ENCODE peak calls at places on chromosome 1, in five cellular contexts. W is H1, F is GM12878, H is HepG2, G is GM12891. L is an unnamed sample.

GRCh38 chr1:1788136-1788535 is 9.9 kb upstream of the NADK start:
- DNase-seq in W (no peak), F (no peak), H (no peak), G (no peak), L (no peak)

GRCh38 chr1:208423522-208423921 is 179.3 kb upstream of the PLXNA2 start:
- DNase-seq in W (no peak), F (no peak), H (no peak), G (no peak), L (no peak)

GRCh38 chr1:42379794-42380616 is 587 bp upstream of the RIMKLA start:
- DNase-seq in W (no peak), F (no peak), H (peak; percentile 15), G (peak; percentile 30), L (peak; percentile 45)

GRCh38 chr1:228002792-228003191 is 4.0 kb upstream of the WNT3A start:
- DNase-seq in W (no peak), F (no peak), H (no peak), G (no peak), L (no peak)

GRCh38 chr1:243523766-243524165 is 267.9 kb downstream of the SDCCAG8 start:
- DNase-seq in W (no peak), F (no peak), H (no peak), G (no peak), L (no peak)

GRCh38 chr1:222182641-222183040 is 365.3 kb downstream of the HHIPL2 start:
- DNase-seq in W (no peak), F (no peak), H (no peak), G (no peak), L (no peak)

GRCh38 chr1:245398180-245398579 is 243.4 kb downstream of the KIF26B start:
- DNase-seq in W (no peak), F (no peak), H (no peak), G (no peak), L (no peak)

GRCh38 chr1:229058716-229059115 is 212.2 kb upstream of the RAB4A start:
- DNase-seq in W (no peak), F (no peak), H (no peak), G (no peak), L (no peak)

GRCh38 chr1:170669586-170670332 is 5.8 kb downstream of the PRRX1 start:
- DNase-seq in W (no peak), F (no peak), H (no peak), G (no peak), L (no peak)

GRCh38 chr1:56095924-56096655 is 483.3 kb downstream of the PLPP3 start:
- DNase-seq in W (no peak), F (no peak), H (no peak), G (no peak), L (no peak)

GRCh38 chr1:223811634-223812101 is 34.1 kb downstream of the TP53BP2 start:
- DNase-seq in W (no peak), F (no peak), H (peak; percentile 16), G (no peak), L (no peak)

GRCh38 chr1:93904228-93904627 is 5.0 kb downstream of the GCLM start:
- DNase-seq in W (no peak), F (no peak), H (no peak), G (no peak), L (no peak)

GRCh38 chr1:54995835-54996234 is 2.9 kb upstream of the BSND start:
- DNase-seq in W (no peak), F (no peak), H (no peak), G (no peak), L (no peak)

GRCh38 chr1:203492486-203493130 is 1.3 kb upstream of the OPTC start:
- DNase-seq in W (no peak), F (no peak), H (no peak), G (no peak), L (no peak)
- TF ChIP-seq TAF1 in W (no peak), F (no peak), H (no peak), G (no peak), L (no peak)

GRCh38 chr1:156680056-156680455 is 2.8 kb upstream of the NES start:
- DNase-seq in W (no peak), F (no peak), H (no peak), G (no peak), L (no peak)

GRCh38 chr1:156681196-156681595 is 4.0 kb upstream of the NES start:
- DNase-seq in W (no peak), F (no peak), H (no peak), G (no peak), L (no peak)

GRCh38 chr1:156682166-156682890 is 5.1 kb upstream of the NES start:
- DNase-seq in W (no peak), F (no peak), H (no peak), G (no peak), L (no peak)

GRCh38 chr1:156689035-156689959 is 12.1 kb upstream of the NES start:
- DNase-seq in W (no peak), F (no peak), H (peak; percentile 75), G (peak; percentile 82), L (peak; percentile 86)

DNA sequence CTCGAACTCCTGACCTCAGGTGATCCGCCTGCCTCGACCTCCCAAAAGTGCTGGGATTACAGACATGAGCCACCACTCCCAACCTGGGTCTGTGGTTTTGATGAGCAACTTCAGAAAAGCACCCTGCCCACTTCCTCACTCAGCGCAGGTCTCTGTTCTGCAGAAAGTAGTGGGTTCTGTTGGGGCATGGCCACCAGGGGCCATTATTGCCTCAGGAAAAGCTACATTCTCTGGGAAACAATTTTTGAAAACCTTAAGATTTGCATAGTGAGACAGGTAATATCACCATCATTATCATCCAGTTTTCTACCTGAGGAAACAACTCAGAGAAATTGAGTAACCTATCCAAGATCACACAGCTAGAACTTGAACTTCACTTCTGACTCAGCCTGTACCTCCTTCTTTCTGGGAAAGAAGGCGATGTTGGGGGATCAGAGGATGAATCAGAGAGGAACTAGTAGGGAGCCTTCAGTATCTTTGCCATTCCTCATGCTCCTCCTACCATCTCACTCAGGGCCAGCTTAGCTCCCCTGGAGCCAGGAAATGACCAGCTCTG is 7.1 kb upstream of the NES start:
- DNase-seq in W (no peak), F (no peak), H (no peak), G (no peak), L (no peak)
- TF ChIP-seq TAF1 in W (no peak), F (no peak), H (no peak), G (no peak), L (no peak)

DNA sequence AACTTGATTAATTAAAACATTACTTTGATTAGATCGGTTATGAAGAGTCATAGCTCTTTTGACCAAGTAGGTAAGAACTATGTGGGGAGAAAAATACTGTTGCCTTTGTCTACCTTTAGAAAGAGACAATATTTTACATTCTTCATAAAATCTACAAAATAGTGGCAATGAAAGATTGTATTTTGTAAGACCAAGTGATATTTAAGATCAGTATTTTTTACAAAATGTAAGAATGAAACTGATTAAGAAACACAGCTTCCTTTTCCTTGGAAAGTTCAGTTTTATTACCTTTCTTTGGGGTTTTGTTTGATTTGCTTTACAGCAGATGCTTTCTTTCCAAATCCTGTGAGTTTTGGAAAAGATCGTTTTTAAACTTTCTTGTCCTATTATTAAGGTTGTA is 69.8 kb downstream of the SLC35A3 start:
- DNase-seq in W (no peak), F (no peak), H (no peak), G (no peak), L (no peak)
- TF ChIP-seq TAF1 in W (no peak), F (no peak), H (no peak), G (no peak), L (no peak)

GRCh38 chr1:3868464-3869006 is 11.3 kb downstream of the DFFB start:
- DNase-seq in W (no peak), F (no peak), H (no peak), G (no peak), L (no peak)

GRCh38 chr1:3872546-3872945 is 15.3 kb downstream of the DFFB start:
- DNase-seq in W (no peak), F (no peak), H (no peak), G (no peak), L (no peak)

GRCh38 chr1:3865606-3866160 is 8.4 kb downstream of the DFFB start:
- DNase-seq in W (no peak), F (no peak), H (no peak), G (no peak), L (no peak)

GRCh38 chr1:3871451-3871805 is 14.2 kb downstream of the DFFB start:
- DNase-seq in W (no peak), F (no peak), H (no peak), G (no peak), L (no peak)

GRCh38 chr1:3869751-3870301 is 12.6 kb downstream of the DFFB start:
- DNase-seq in W (no peak), F (no peak), H (no peak), G (no peak), L (no peak)
- TF ChIP-seq TAF1 in W (no peak), F (no peak), H (no peak), G (no peak), L (no peak)

GRCh38 chr1:31785020-31785946 is 21.1 kb upstream of the ADGRB2 start:
- DNase-seq in W (no peak), F (no peak), H (no peak), G (no peak), L (no peak)
- TF ChIP-seq TAF1 in W (no peak), F (no peak), H (no peak), G (no peak), L (no peak)

DNA sequence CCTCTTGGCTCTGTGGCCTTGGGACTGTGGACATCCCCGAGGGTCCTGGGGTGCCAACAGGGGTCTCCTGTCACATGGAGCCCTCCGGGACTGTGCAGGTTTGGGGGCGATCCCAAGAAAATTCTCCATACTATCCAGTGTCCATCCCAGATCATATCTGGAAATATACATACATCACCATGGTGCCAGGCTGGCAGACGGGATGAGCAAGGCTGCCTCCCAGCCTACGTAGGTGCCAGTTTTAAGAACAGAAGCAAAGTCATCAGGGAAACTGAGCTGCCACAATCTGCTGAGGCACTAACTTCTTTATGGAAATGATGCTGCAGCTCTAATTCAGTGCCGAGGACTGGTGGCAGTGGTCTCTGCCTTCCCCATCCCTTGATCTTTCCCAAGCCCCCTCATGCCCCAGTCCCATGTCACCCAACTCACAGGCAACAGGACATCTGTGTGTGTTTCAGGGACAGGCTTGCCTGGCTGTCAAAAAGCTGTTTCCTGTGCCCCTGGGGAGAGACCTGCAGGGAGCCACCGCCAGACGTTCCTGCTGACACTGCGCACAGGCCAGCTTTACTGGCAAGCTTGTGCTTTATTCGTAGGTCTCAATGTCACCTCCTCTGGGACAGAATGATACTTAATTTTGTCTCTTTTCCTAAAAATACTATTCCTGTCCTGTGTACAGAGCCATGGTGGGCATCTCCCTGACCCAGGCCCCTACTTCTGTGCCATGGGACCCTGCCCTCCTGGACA is 15.5 kb downstream of the TEX35 start:
- DNase-seq in W (no peak), F (no peak), H (no peak), G (no peak), L (no peak)
- TF ChIP-seq TAF1 in W (no peak), F (no peak), H (no peak), G (no peak), L (no peak)